ENCODE peak calls at places on chromosomes 2 and 18, in four cellular contexts. One of them, this sample, is unnamed.

GRCh38 chr2:205660521-205661124 is 21.7 kb upstream of the NRP2 start:
- DNase-seq in A549: no peak
- DNase-seq in GM12878: no peak
- DNase-seq in K562: no peak
- DNase-seq in this sample: no peak

GRCh38 chr2:23367760-23368159 is 17.2 kb upstream of the KLHL29 start:
- DNase-seq in K562: no peak
- DNase-seq in GM12878: no peak
- DNase-seq in A549: no peak
- DNase-seq in this sample: no peak

GRCh38 chr18:49814147-49814499 is 790 bp upstream of the ACAA2 start:
- DNase-seq in K562: peak
- DNase-seq in GM12878: no peak
- DNase-seq in A549: peak
- DNase-seq in this sample: peak

GRCh38 chr2:179860255-179861026 is 971 bp downstream of the ZNF385B start:
- DNase-seq in K562: no peak
- DNase-seq in GM12878: no peak
- DNase-seq in A549: no peak
- DNase-seq in this sample: no peak

GRCh38 chr18:811192-812122 is 585 bp downstream of the YES1 start:
- DNase-seq in K562: no peak
- DNase-seq in GM12878: no peak
- DNase-seq in A549: peak
- DNase-seq in this sample: no peak

GRCh38 chr18:23107718-23108117 is 27.6 kb upstream of the CABLES1 start:
- DNase-seq in GM12878: no peak
- DNase-seq in K562: no peak
- DNase-seq in A549: no peak
- DNase-seq in this sample: no peak

GRCh38 chr2:99317156-99317872 is 16.3 kb upstream of the LYG1 start:
- DNase-seq in GM12878: no peak
- DNase-seq in K562: no peak
- DNase-seq in A549: no peak
- DNase-seq in this sample: no peak

GRCh38 chr2:32135409-32135808 is 30.3 kb upstream of the SLC30A6 start:
- DNase-seq in A549: peak
- DNase-seq in K562: peak
- DNase-seq in GM12878: no peak
- DNase-seq in this sample: peak

GRCh38 chr2:17107875-17108274 is 410.4 kb downstream of the RAD51AP2 start:
- DNase-seq in A549: no peak
- DNase-seq in K562: no peak
- DNase-seq in GM12878: no peak
- DNase-seq in this sample: no peak

GRCh38 chr2:238391042-238391441 is 35.7 kb upstream of the ASB1 start:
- DNase-seq in A549: no peak
- DNase-seq in K562: no peak
- DNase-seq in GM12878: no peak
- DNase-seq in this sample: no peak

GRCh38 chr2:237158194-237158593 is 72.5 kb downstream of the COPS8 start:
- DNase-seq in GM12878: no peak
- DNase-seq in K562: no peak
- DNase-seq in A549: no peak
- DNase-seq in this sample: no peak

GRCh38 chr18:55317832-55318231 is 270.2 kb downstream of the TCF4 start:
- DNase-seq in A549: no peak
- DNase-seq in K562: no peak
- DNase-seq in GM12878: no peak
- DNase-seq in this sample: no peak

GRCh38 chr2:176162911-176163654 is 6.0 kb downstream of the HOXD3 start:
- DNase-seq in GM12878: no peak
- DNase-seq in A549: no peak
- DNase-seq in K562: no peak
- DNase-seq in this sample: no peak

GRCh38 chr2:219508933-219509779 is 5.1 kb upstream of the ASIC4 start:
- DNase-seq in GM12878: no peak
- DNase-seq in A549: no peak
- DNase-seq in K562: no peak
- DNase-seq in this sample: no peak

GRCh38 chr18:29083545-29083944 is 906.6 kb upstream of the CDH2 start:
- DNase-seq in GM12878: no peak
- DNase-seq in K562: no peak
- DNase-seq in A549: no peak
- DNase-seq in this sample: no peak

GRCh38 chr2:26477126-26477910 is 606 bp downstream of the OTOF start:
- DNase-seq in A549: no peak
- DNase-seq in GM12878: no peak
- DNase-seq in K562: peak
- DNase-seq in this sample: no peak

GRCh38 chr2:85607268-85608215 is 4.3 kb downstream of the C2orf68 start:
- DNase-seq in K562: no peak
- DNase-seq in GM12878: no peak
- DNase-seq in A549: no peak
- DNase-seq in this sample: peak

GRCh38 chr2:52495816-52496215 is 1271.8 kb upstream of the CHAC2 start:
- DNase-seq in K562: no peak
- DNase-seq in GM12878: no peak
- DNase-seq in A549: no peak
- DNase-seq in this sample: no peak

GRCh38 chr2:219252084-219252483 is 959 bp upstream of the TUBA4B start:
- DNase-seq in A549: no peak
- DNase-seq in GM12878: no peak
- DNase-seq in K562: no peak
- DNase-seq in this sample: no peak

GRCh38 chr2:130371723-130372054 is 15.8 kb downstream of the PTPN18 start:
- DNase-seq in A549: peak
- DNase-seq in GM12878: no peak
- DNase-seq in K562: no peak
- DNase-seq in this sample: no peak

GRCh38 chr2:181054843-181055242 is 74.4 kb downstream of the UBE2E3 start:
- DNase-seq in K562: no peak
- DNase-seq in GM12878: no peak
- DNase-seq in A549: no peak
- DNase-seq in this sample: no peak

GRCh38 chr2:12970861-12971260 is 254.1 kb downstream of the TRIB2 start:
- DNase-seq in GM12878: no peak
- DNase-seq in A549: no peak
- DNase-seq in K562: no peak
- DNase-seq in this sample: no peak

GRCh38 chr18:11696451-11696850 is 7.4 kb downstream of the GNAL start:
- DNase-seq in GM12878: no peak
- DNase-seq in K562: no peak
- DNase-seq in A549: no peak
- DNase-seq in this sample: no peak

GRCh38 chr2:95350320-95351079 is 52.0 kb upstream of the FAHD2A start:
- DNase-seq in A549: no peak
- DNase-seq in K562: no peak
- DNase-seq in GM12878: no peak
- DNase-seq in this sample: no peak

GRCh38 chr2:14182227-14182946 is 450.1 kb upstream of the LRATD1 start:
- DNase-seq in A549: no peak
- DNase-seq in K562: no peak
- DNase-seq in GM12878: no peak
- DNase-seq in this sample: no peak

GRCh38 chr2:12169060-12169406 is 422.6 kb downstream of the LPIN1 start:
- DNase-seq in A549: no peak
- DNase-seq in K562: peak
- DNase-seq in GM12878: no peak
- DNase-seq in this sample: no peak

GRCh38 chr2:207765541-207765940 is 4.2 kb downstream of the FZD5 start:
- DNase-seq in K562: peak
- DNase-seq in GM12878: no peak
- DNase-seq in A549: no peak
- DNase-seq in this sample: peak

GRCh38 chr2:112693596-112693995 is 27.2 kb upstream of the NT5DC4 start:
- DNase-seq in K562: no peak
- DNase-seq in A549: no peak
- DNase-seq in GM12878: no peak
- DNase-seq in this sample: no peak

GRCh38 chr2:157463002-157463401 is 19.1 kb upstream of the CYTIP start:
- DNase-seq in K562: no peak
- DNase-seq in GM12878: no peak
- DNase-seq in A549: no peak
- DNase-seq in this sample: no peak

GRCh38 chr18:31154186-31154585 is 8.5 kb downstream of the DSC1 start:
- DNase-seq in A549: no peak
- DNase-seq in GM12878: no peak
- DNase-seq in K562: no peak
- DNase-seq in this sample: no peak

GRCh38 chr18:31146809-31147208 is 15.8 kb downstream of the DSC1 start:
- DNase-seq in GM12878: no peak
- DNase-seq in A549: no peak
- DNase-seq in K562: no peak
- DNase-seq in this sample: no peak

GRCh38 chr18:31148580-31148979 is 14.1 kb downstream of the DSC1 start:
- DNase-seq in GM12878: no peak
- DNase-seq in A549: no peak
- DNase-seq in K562: no peak
- DNase-seq in this sample: no peak

GRCh38 chr18:31149351-31149750 is 13.3 kb downstream of the DSC1 start:
- DNase-seq in GM12878: no peak
- DNase-seq in K562: no peak
- DNase-seq in A549: no peak
- DNase-seq in this sample: no peak
- TF ChIP-seq POLR2AphosphoS2 in GM12878: no peak
- TF ChIP-seq POLR2AphosphoS2 in K562: no peak
- TF ChIP-seq POLR2AphosphoS2 in A549: no peak
- TF ChIP-seq POLR2AphosphoS2 in this sample: no peak

GRCh38 chr18:48105317-48105716 is 174.9 kb upstream of the SMAD2 start:
- DNase-seq in A549: no peak
- DNase-seq in GM12878: no peak
- DNase-seq in K562: no peak
- DNase-seq in this sample: no peak
- TF ChIP-seq CHD2 in A549: no peak
- TF ChIP-seq CHD2 in GM12878: no peak
- TF ChIP-seq CHD2 in K562: no peak
- TF ChIP-seq CHD2 in this sample: no peak

GRCh38 chr2:168796583-168797285 is 5.7 kb upstream of the NOSTRIN start:
- DNase-seq in GM12878: no peak
- DNase-seq in K562: peak
- DNase-seq in A549: no peak
- DNase-seq in this sample: no peak

GRCh38 chr2:168797286-168797655 is 5.2 kb upstream of the NOSTRIN start:
- DNase-seq in GM12878: no peak
- DNase-seq in K562: peak
- DNase-seq in A549: no peak
- DNase-seq in this sample: no peak

GRCh38 chr2:168796090-168796577 is 6.3 kb upstream of the NOSTRIN start:
- DNase-seq in K562: peak
- DNase-seq in A549: no peak
- DNase-seq in GM12878: no peak
- DNase-seq in this sample: no peak

GRCh38 chr2:168798888-168799410 is 3.5 kb upstream of the NOSTRIN start:
- DNase-seq in A549: no peak
- DNase-seq in GM12878: no peak
- DNase-seq in K562: peak
- DNase-seq in this sample: no peak

DNA sequence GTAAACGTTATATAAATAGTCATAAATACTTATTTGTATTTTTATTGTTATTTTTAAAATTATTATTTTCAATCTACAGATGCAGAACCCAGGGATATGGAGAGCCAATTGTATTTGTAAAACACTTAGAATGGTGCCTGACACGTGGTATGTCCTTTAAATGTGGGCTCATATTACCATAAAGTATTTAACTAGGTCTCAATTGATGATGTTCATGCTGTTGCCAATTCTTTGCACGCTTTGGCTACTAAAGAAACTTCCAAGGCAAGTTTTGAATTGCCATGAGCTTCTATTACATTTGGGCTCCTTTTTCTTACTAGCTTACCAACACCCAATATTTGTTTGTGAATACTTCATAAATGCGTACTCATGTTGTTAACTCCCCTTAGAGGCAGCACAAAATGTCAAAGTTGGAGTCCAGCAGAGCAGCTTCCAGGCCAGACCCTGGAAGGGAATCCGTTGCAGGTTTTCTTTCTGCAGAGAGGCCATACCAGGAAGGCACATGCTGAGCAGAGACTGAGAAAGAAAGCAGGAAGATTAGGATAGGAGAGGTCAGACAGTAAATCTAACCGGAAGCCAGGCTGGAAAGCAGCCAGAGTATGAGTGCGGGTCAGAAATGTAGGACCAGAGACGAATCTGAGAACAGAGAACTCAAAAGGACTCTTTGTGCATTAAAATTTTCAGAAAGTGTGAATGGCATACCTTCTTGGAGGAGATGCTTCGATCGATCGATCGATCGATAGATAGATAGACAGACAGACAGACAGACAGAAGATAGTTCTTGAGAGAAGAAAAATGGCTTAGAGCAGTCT is 4.2 kb upstream of the NOSTRIN start:
- DNase-seq in A549: no peak
- DNase-seq in K562: peak
- DNase-seq in GM12878: no peak
- DNase-seq in this sample: no peak
- TF ChIP-seq POLR2AphosphoS2 in A549: no peak
- TF ChIP-seq POLR2AphosphoS2 in K562: no peak
- TF ChIP-seq POLR2AphosphoS2 in GM12878: no peak
- TF ChIP-seq POLR2AphosphoS2 in this sample: no peak

GRCh38 chr18:32286749-32287148 is 96.9 kb downstream of the MEP1B start:
- DNase-seq in GM12878: no peak
- DNase-seq in A549: no peak
- DNase-seq in K562: no peak
- DNase-seq in this sample: no peak
- TF ChIP-seq CHD2 in GM12878: no peak
- TF ChIP-seq CHD2 in A549: no peak
- TF ChIP-seq CHD2 in K562: no peak
- TF ChIP-seq CHD2 in this sample: no peak

GRCh38 chr2:211455225-211455841 is 898.9 kb downstream of the CPS1 start:
- DNase-seq in K562: peak
- DNase-seq in GM12878: no peak
- DNase-seq in A549: peak
- DNase-seq in this sample: peak
- TF ChIP-seq POLR2AphosphoS2 in K562: no peak
- TF ChIP-seq POLR2AphosphoS2 in GM12878: no peak
- TF ChIP-seq POLR2AphosphoS2 in A549: no peak
- TF ChIP-seq POLR2AphosphoS2 in this sample: no peak